ENCODE peak calls at places on chromosomes 6 and 20, in four cellular contexts. One of them, this sample, is unnamed. For H3K4me1, the result is how much of the 10 kb centered on the place peaks cover.

GRCh38 chr6:44542401-44543116 is 155.1 kb downstream of the CDC5L start:
- DNase-seq in A549: no peak
- DNase-seq in cardiac muscle cell: no peak
- DNase-seq in CD8-positive, alpha-beta T cell: no peak
- DNase-seq in this sample: peak

GRCh38 chr20:48025061-48025515 is 239.8 kb upstream of the SULF2 start:
- DNase-seq in A549: no peak
- DNase-seq in cardiac muscle cell: peak
- DNase-seq in CD8-positive, alpha-beta T cell: no peak
- DNase-seq in this sample: peak

GRCh38 chr20:62067547-62068260 is 2.0 kb upstream of the TAF4 start:
- DNase-seq in A549: no peak
- DNase-seq in cardiac muscle cell: no peak
- DNase-seq in CD8-positive, alpha-beta T cell: no peak
- DNase-seq in this sample: no peak

GRCh38 chr6:68658338-68658737 is 23.3 kb downstream of the ADGRB3 start:
- DNase-seq in A549: no peak
- DNase-seq in cardiac muscle cell: no peak
- DNase-seq in CD8-positive, alpha-beta T cell: no peak
- DNase-seq in this sample: no peak

GRCh38 chr6:132053523-132053922 is 102.4 kb upstream of the CCN2 start:
- DNase-seq in A549: no peak
- DNase-seq in cardiac muscle cell: no peak
- DNase-seq in CD8-positive, alpha-beta T cell: no peak
- DNase-seq in this sample: no peak

GRCh38 chr6:124164363-124164762 is 360.7 kb downstream of the NKAIN2 start:
- DNase-seq in A549: no peak
- DNase-seq in cardiac muscle cell: peak
- DNase-seq in CD8-positive, alpha-beta T cell: no peak
- DNase-seq in this sample: no peak

GRCh38 chr6:26595669-26596269 is 984 bp upstream of the ABT1 start:
- DNase-seq in A549: peak
- DNase-seq in cardiac muscle cell: peak
- DNase-seq in CD8-positive, alpha-beta T cell: peak
- DNase-seq in this sample: peak

GRCh38 chr20:44884907-44885391 is 556 bp upstream of the YWHAB start:
- DNase-seq in A549: no peak
- DNase-seq in cardiac muscle cell: no peak
- DNase-seq in CD8-positive, alpha-beta T cell: no peak
- DNase-seq in this sample: peak

GRCh38 chr20:35277531-35278395 is at the start of gene MMP24OS:
- DNase-seq in A549: peak
- DNase-seq in cardiac muscle cell: peak
- DNase-seq in CD8-positive, alpha-beta T cell: peak
- DNase-seq in this sample: peak

GRCh38 chr6:98686008-98686601 is 148.3 kb upstream of the POU3F2 start:
- DNase-seq in A549: no peak
- DNase-seq in cardiac muscle cell: no peak
- DNase-seq in CD8-positive, alpha-beta T cell: no peak
- DNase-seq in this sample: no peak

GRCh38 chr20:9102456-9102855 is 33.6 kb downstream of the PLCB4 start:
- DNase-seq in A549: no peak
- DNase-seq in cardiac muscle cell: no peak
- DNase-seq in CD8-positive, alpha-beta T cell: no peak
- DNase-seq in this sample: no peak

GRCh38 chr20:9332783-9333482 is 181.5 kb upstream of the LAMP5 start:
- DNase-seq in A549: no peak
- DNase-seq in cardiac muscle cell: no peak
- DNase-seq in CD8-positive, alpha-beta T cell: no peak
- DNase-seq in this sample: no peak

GRCh38 chr20:50029697-50030428 is 47.1 kb downstream of the SNAI1 start:
- DNase-seq in A549: peak
- DNase-seq in cardiac muscle cell: peak
- DNase-seq in CD8-positive, alpha-beta T cell: no peak
- DNase-seq in this sample: peak

GRCh38 chr6:88059221-88059620 is 11.6 kb downstream of the SPACA1 start:
- DNase-seq in A549: no peak
- DNase-seq in cardiac muscle cell: no peak
- DNase-seq in CD8-positive, alpha-beta T cell: no peak
- DNase-seq in this sample: no peak

GRCh38 chr6:138690975-138691594 is 82.5 kb upstream of the CCDC28A start:
- DNase-seq in A549: no peak
- DNase-seq in cardiac muscle cell: no peak
- DNase-seq in CD8-positive, alpha-beta T cell: no peak
- DNase-seq in this sample: no peak

GRCh38 chr6:52877168-52877567 is 32.3 kb downstream of the GSTA3 start:
- DNase-seq in A549: peak
- DNase-seq in cardiac muscle cell: peak
- DNase-seq in CD8-positive, alpha-beta T cell: no peak
- DNase-seq in this sample: peak

GRCh38 chr6:156645106-156645505 is 132.1 kb upstream of the ARID1B start:
- DNase-seq in A549: no peak
- DNase-seq in cardiac muscle cell: peak
- DNase-seq in CD8-positive, alpha-beta T cell: no peak
- DNase-seq in this sample: no peak

GRCh38 chr6:50711686-50712085 is 1.6 kb upstream of the TFAP2D start:
- DNase-seq in A549: no peak
- DNase-seq in cardiac muscle cell: no peak
- DNase-seq in CD8-positive, alpha-beta T cell: no peak
- DNase-seq in this sample: no peak

GRCh38 chr6:16805190-16805860 is 44.1 kb upstream of the ATXN1 start:
- DNase-seq in A549: no peak
- DNase-seq in cardiac muscle cell: no peak
- DNase-seq in CD8-positive, alpha-beta T cell: no peak
- DNase-seq in this sample: no peak

GRCh38 chr6:107321793-107322192 is 137.6 kb downstream of the PDSS2 start:
- DNase-seq in A549: no peak
- DNase-seq in cardiac muscle cell: no peak
- DNase-seq in CD8-positive, alpha-beta T cell: no peak
- DNase-seq in this sample: no peak

GRCh38 chr20:17505664-17506517 is 25.3 kb downstream of the BFSP1 start:
- DNase-seq in A549: no peak
- DNase-seq in cardiac muscle cell: peak
- DNase-seq in CD8-positive, alpha-beta T cell: peak
- DNase-seq in this sample: peak

GRCh38 chr20:2507464-2507863 is 1.3 kb downstream of the ZNF343 start:
- DNase-seq in A549: no peak
- DNase-seq in cardiac muscle cell: no peak
- DNase-seq in CD8-positive, alpha-beta T cell: no peak
- DNase-seq in this sample: no peak

GRCh38 chr6:22149081-22149480 is 147.8 kb downstream of the PRL start:
- DNase-seq in A549: no peak
- DNase-seq in cardiac muscle cell: no peak
- DNase-seq in CD8-positive, alpha-beta T cell: no peak
- DNase-seq in this sample: peak

GRCh38 chr6:73394577-73395354 is at the start of gene DDX43:
- DNase-seq in A549: no peak
- DNase-seq in cardiac muscle cell: peak
- DNase-seq in CD8-positive, alpha-beta T cell: peak
- DNase-seq in this sample: no peak

GRCh38 chr20:22584922-22585785 is 782 bp upstream of the FOXA2 start:
- DNase-seq in A549: peak
- DNase-seq in cardiac muscle cell: no peak
- DNase-seq in CD8-positive, alpha-beta T cell: no peak
- DNase-seq in this sample: no peak

GRCh38 chr6:19838442-19839236 is 1.5 kb downstream of the ID4 start:
- DNase-seq in A549: peak
- DNase-seq in cardiac muscle cell: no peak
- DNase-seq in CD8-positive, alpha-beta T cell: no peak
- DNase-seq in this sample: peak

GRCh38 chr6:47934023-47934422 is 152.2 kb downstream of the OPN5 start:
- DNase-seq in A549: no peak
- DNase-seq in cardiac muscle cell: no peak
- DNase-seq in CD8-positive, alpha-beta T cell: no peak
- DNase-seq in this sample: no peak

GRCh38 chr6:15400572-15401004 is 154.7 kb downstream of the JARID2 start:
- DNase-seq in A549: peak
- DNase-seq in cardiac muscle cell: peak
- DNase-seq in CD8-positive, alpha-beta T cell: no peak
- DNase-seq in this sample: peak

GRCh38 chr6:125986956-125987617 is 747 bp downstream of the TRMT11 start:
- DNase-seq in A549: peak
- DNase-seq in cardiac muscle cell: peak
- DNase-seq in CD8-positive, alpha-beta T cell: no peak
- DNase-seq in this sample: no peak

GRCh38 chr6:143963158-143963919 is 44.7 kb downstream of the PLAGL1 start:
- DNase-seq in A549: no peak
- DNase-seq in cardiac muscle cell: no peak
- DNase-seq in CD8-positive, alpha-beta T cell: no peak
- DNase-seq in this sample: no peak

GRCh38 chr6:143961868-143962643 is 46.0 kb downstream of the PLAGL1 start:
- DNase-seq in A549: no peak
- DNase-seq in cardiac muscle cell: no peak
- DNase-seq in CD8-positive, alpha-beta T cell: no peak
- DNase-seq in this sample: peak

GRCh38 chr6:143959865-143960264 is 48.2 kb downstream of the PLAGL1 start:
- DNase-seq in A549: no peak
- DNase-seq in cardiac muscle cell: no peak
- DNase-seq in CD8-positive, alpha-beta T cell: no peak
- DNase-seq in this sample: peak

GRCh38 chr6:143964667-143965066 is 43.4 kb downstream of the PLAGL1 start:
- DNase-seq in A549: no peak
- DNase-seq in cardiac muscle cell: peak
- DNase-seq in CD8-positive, alpha-beta T cell: no peak
- DNase-seq in this sample: no peak

GRCh38 chr6:143962644-143962929 is 45.5 kb downstream of the PLAGL1 start:
- DNase-seq in A549: no peak
- DNase-seq in cardiac muscle cell: peak
- DNase-seq in CD8-positive, alpha-beta T cell: no peak
- DNase-seq in this sample: peak
- H3K4me1 ChIP-seq in A549: under half
- H3K4me1 ChIP-seq in cardiac muscle cell: under half
- H3K4me1 ChIP-seq in CD8-positive, alpha-beta T cell: under half
- H3K4me1 ChIP-seq in this sample: half or more

GRCh38 chr6:31821301-31822037 is 6.1 kb upstream of the HSPA1B start:
- DNase-seq in A549: peak
- DNase-seq in cardiac muscle cell: peak
- DNase-seq in CD8-positive, alpha-beta T cell: no peak
- DNase-seq in this sample: peak

GRCh38 chr6:31826793-31827285 is 699 bp upstream of the HSPA1B start:
- DNase-seq in A549: peak
- DNase-seq in cardiac muscle cell: peak
- DNase-seq in CD8-positive, alpha-beta T cell: no peak
- DNase-seq in this sample: peak

GRCh38 chr6:31820051-31820389 is 4.7 kb downstream of the HSPA1A start:
- DNase-seq in A549: no peak
- DNase-seq in cardiac muscle cell: no peak
- DNase-seq in CD8-positive, alpha-beta T cell: no peak
- DNase-seq in this sample: no peak

GRCh38 chr6:31825553-31825952 is 2.0 kb upstream of the HSPA1B start:
- DNase-seq in A549: no peak
- DNase-seq in cardiac muscle cell: no peak
- DNase-seq in CD8-positive, alpha-beta T cell: no peak
- DNase-seq in this sample: no peak

GRCh38 chr6:31822038-31822821 is 5.3 kb upstream of the HSPA1B start:
- DNase-seq in A549: peak
- DNase-seq in cardiac muscle cell: peak
- DNase-seq in CD8-positive, alpha-beta T cell: peak
- DNase-seq in this sample: peak
- H3K4me1 ChIP-seq in A549: half or more
- H3K4me1 ChIP-seq in cardiac muscle cell: under half
- H3K4me1 ChIP-seq in CD8-positive, alpha-beta T cell: under half
- H3K4me1 ChIP-seq in this sample: under half

GRCh38 chr6:111593516-111593824 is 12.2 kb downstream of the TRAF3IP2 start:
- DNase-seq in A549: no peak
- DNase-seq in cardiac muscle cell: no peak
- DNase-seq in CD8-positive, alpha-beta T cell: no peak
- DNase-seq in this sample: no peak
- H3K4me1 ChIP-seq in A549: half or more
- H3K4me1 ChIP-seq in cardiac muscle cell: under half
- H3K4me1 ChIP-seq in CD8-positive, alpha-beta T cell: under half
- H3K4me1 ChIP-seq in this sample: under half

GRCh38 chr6:116102856-116103255 is 2.2 kb downstream of the NT5DC1 start:
- DNase-seq in A549: no peak
- DNase-seq in cardiac muscle cell: no peak
- DNase-seq in CD8-positive, alpha-beta T cell: no peak
- DNase-seq in this sample: no peak

GRCh38 chr6:116099036-116099435 is 1.6 kb upstream of the NT5DC1 start:
- DNase-seq in A549: no peak
- DNase-seq in cardiac muscle cell: no peak
- DNase-seq in CD8-positive, alpha-beta T cell: no peak
- DNase-seq in this sample: no peak

GRCh38 chr6:116101298-116101718 is 655 bp downstream of the NT5DC1 start:
- DNase-seq in A549: no peak
- DNase-seq in cardiac muscle cell: no peak
- DNase-seq in CD8-positive, alpha-beta T cell: no peak
- DNase-seq in this sample: no peak

GRCh38 chr6:116100419-116101297 is at the start of gene NT5DC1:
- DNase-seq in A549: peak
- DNase-seq in cardiac muscle cell: peak
- DNase-seq in CD8-positive, alpha-beta T cell: peak
- DNase-seq in this sample: peak

DNA sequence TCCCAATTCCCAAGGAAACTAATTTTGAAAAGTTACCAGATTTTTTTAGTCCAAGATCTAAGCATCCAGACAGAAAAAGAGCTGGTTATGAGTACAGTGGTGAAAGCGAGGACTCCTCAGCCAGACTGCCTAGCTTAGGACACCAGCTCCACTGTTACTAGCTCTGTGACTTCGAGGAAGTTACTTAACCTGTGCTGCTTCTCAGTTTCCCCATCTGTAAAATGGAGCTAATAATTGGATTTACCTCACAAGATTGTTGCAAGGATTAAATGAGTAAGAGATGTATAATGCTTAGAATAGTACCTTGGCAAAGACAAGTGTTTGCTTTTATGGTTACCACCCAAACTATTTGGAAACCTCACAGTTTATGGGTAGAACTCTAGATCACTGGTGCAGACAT is 1.1 kb downstream of the NT5DC1 start:
- DNase-seq in A549: no peak
- DNase-seq in cardiac muscle cell: no peak
- DNase-seq in CD8-positive, alpha-beta T cell: no peak
- DNase-seq in this sample: no peak
- H3K4me1 ChIP-seq in A549: under half
- H3K4me1 ChIP-seq in cardiac muscle cell: under half
- H3K4me1 ChIP-seq in CD8-positive, alpha-beta T cell: under half
- H3K4me1 ChIP-seq in this sample: under half

GRCh38 chr6:4910060-4910746 is 93.6 kb downstream of the RPP40 start:
- DNase-seq in A549: no peak
- DNase-seq in cardiac muscle cell: no peak
- DNase-seq in CD8-positive, alpha-beta T cell: no peak
- DNase-seq in this sample: no peak
- H3K4me1 ChIP-seq in A549: under half
- H3K4me1 ChIP-seq in cardiac muscle cell: under half
- H3K4me1 ChIP-seq in CD8-positive, alpha-beta T cell: under half
- H3K4me1 ChIP-seq in this sample: under half